ENCODE peak calls at places on chromosome 22, in five cellular contexts. N is pancreas; W is stimulated activated CD4-positive, alpha-beta T cell treated with anti-CD3 and anti-CD28 coated beads, Interleukin-4, amount 100 ng/mL, for 1 hour; S is omental fat pad; I is glutamatergic neuron. A is an unnamed sample.

GRCh38 chr22:50082961-50083461 is 2.2 kb downstream of the MLC1 start:
- DNase-seq in N (no peak), W (no peak), S (no peak), I (no peak), A (no peak)

GRCh38 chr22:44098966-44099530 is 74.9 kb downstream of the PARVB start:
- DNase-seq in N (no peak), W (no peak), S (no peak), I (no peak), A (no peak)

GRCh38 chr22:32696089-32696488 is 105.4 kb upstream of the TIMP3 start:
- DNase-seq in N (no peak), W (no peak), S (no peak), I (no peak), A (no peak)

GRCh38 chr22:48404004-48404403 is 1423.7 kb downstream of the BRD1 start:
- DNase-seq in N (no peak), W (no peak), S (no peak), I (no peak), A (no peak)

GRCh38 chr22:27581688-27582087 is 219.9 kb downstream of the MN1 start:
- DNase-seq in N (no peak), W (no peak), S (no peak), I (no peak), A (no peak)

GRCh38 chr22:50200333-50201190 is at the start of gene SELENOO:
- DNase-seq in N (peak), W (peak), S (peak), I (peak), A (peak)

GRCh38 chr22:25182131-25183110 is 17.2 kb upstream of the CRYBB3 start:
- DNase-seq in N (no peak), W (no peak), S (no peak), I (no peak), A (no peak)

GRCh38 chr22:33811686-33812085 is 108.6 kb downstream of the LARGE1 start:
- DNase-seq in N (peak), W (no peak), S (no peak), I (no peak), A (no peak)

GRCh38 chr22:32745251-32745995 is 56.1 kb upstream of the TIMP3 start:
- DNase-seq in N (no peak), W (no peak), S (peak), I (no peak), A (no peak)

GRCh38 chr22:23163665-23164064 is 16.6 kb upstream of the BCR start:
- DNase-seq in N (no peak), W (no peak), S (no peak), I (no peak), A (no peak)

GRCh38 chr22:19253143-19253542 is 38.4 kb downstream of the CLTCL1 start:
- DNase-seq in N (no peak), W (no peak), S (no peak), I (no peak), A (no peak)

GRCh38 chr22:49951001-49951677 is 9.4 kb upstream of the PIM3 start:
- DNase-seq in N (peak), W (no peak), S (no peak), I (no peak), A (peak)

GRCh38 chr22:31328545-31328960 is 17.6 kb downstream of the PATZ1 start:
- DNase-seq in N (no peak), W (no peak), S (no peak), I (no peak), A (no peak)

GRCh38 chr22:22371031-22371541 is 126.5 kb downstream of the VPREB1 start:
- DNase-seq in N (no peak), W (no peak), S (no peak), I (no peak), A (no peak)

GRCh38 chr22:20175597-20175900 is 24.7 kb upstream of the CCDC188 start:
- DNase-seq in N (no peak), W (no peak), S (no peak), I (no peak), A (no peak)

A was measured in activated CD8-positive, alpha-beta memory T cell treated with anti-CD3 and anti-CD28 coated beads, Interleukin-2, amount 50 U/mL, for 4 hours.